ENCODE peak calls at places on chromosomes 11 and 22, in nine cellular contexts. H is OCI-LY7, L is HepG2, V is gastrocnemius medialis, F is tibial nerve, I is K562, J is brain microvascular endothelial cell, M is A549, W is uterus. X is an unnamed sample.

GRCh38 chr11:19370100-19370861 is 129.5 kb upstream of the E2F8 start:
- DNase-seq in H (no peak), L (no peak), V (peak), F (peak), I (no peak), J (peak), M (no peak), W (no peak), X (no peak)

GRCh38 chr11:44321059-44321458 is 11.1 kb upstream of the ALX4 start:
- DNase-seq in H (no peak), L (no peak), V (no peak), F (no peak), I (no peak), J (no peak), M (no peak), W (no peak), X (no peak)

GRCh38 chr11:133842730-133843129 is 2.6 kb downstream of the SPATA19 start:
- DNase-seq in H (no peak), L (no peak), V (no peak), F (no peak), I (no peak), J (no peak), M (no peak), W (no peak), X (no peak)

GRCh38 chr11:120563698-120564572 is 52.4 kb downstream of the GRIK4 start:
- DNase-seq in H (no peak), L (no peak), V (no peak), F (peak), I (no peak), J (no peak), M (no peak), W (no peak), X (peak)

GRCh38 chr11:43830928-43831440 is 49.6 kb upstream of the ALKBH3 start:
- DNase-seq in H (no peak), L (peak), V (peak), F (no peak), I (peak), J (peak), M (peak), W (peak), X (peak)

GRCh38 chr11:13261600-13262061 is 16.0 kb upstream of the BMAL1 start:
- DNase-seq in H (no peak), L (no peak), V (no peak), F (peak), I (no peak), J (peak), M (peak), W (peak), X (no peak)

GRCh38 chr22:28029201-28029948 is 110.3 kb upstream of the PITPNB start:
- DNase-seq in H (no peak), L (no peak), V (peak), F (no peak), I (no peak), J (peak), M (no peak), W (peak), X (no peak)

GRCh38 chr22:23370251-23370650 is 189.9 kb downstream of the BCR start:
- DNase-seq in H (no peak), L (no peak), V (no peak), F (no peak), I (no peak), J (no peak), M (no peak), W (no peak), X (no peak)

GRCh38 chr11:69357458-69358397 is 63.8 kb downstream of the MYEOV start:
- DNase-seq in H (no peak), L (no peak), V (no peak), F (no peak), I (no peak), J (no peak), M (no peak), W (no peak), X (no peak)

GRCh38 chr11:8768625-8769333 is 86.2 kb downstream of the RPL27A start:
- DNase-seq in H (no peak), L (peak), V (no peak), F (no peak), I (peak), J (peak), M (no peak), W (peak), X (no peak)

GRCh38 chr11:32312206-32312817 is 123.0 kb downstream of the WT1 start:
- DNase-seq in H (no peak), L (no peak), V (no peak), F (no peak), I (no peak), J (peak), M (peak), W (no peak), X (no peak)

GRCh38 chr22:49900441-49901230 is 17.6 kb downstream of the ALG12 start:
- DNase-seq in H (no peak), L (no peak), V (no peak), F (no peak), I (no peak), J (no peak), M (no peak), W (no peak), X (peak)

GRCh38 chr11:47348859-47349258 is 3.6 kb downstream of the MYBPC3 start:
- DNase-seq in H (peak), L (peak), V (no peak), F (no peak), I (peak), J (peak), M (peak), W (no peak), X (no peak)

GRCh38 chr22:44924724-44925123 is 85.1 kb downstream of the PHF21B start:
- DNase-seq in H (no peak), L (no peak), V (no peak), F (no peak), I (no peak), J (no peak), M (no peak), W (no peak), X (no peak)

GRCh38 chr22:23117890-23118646 is 23.7 kb downstream of the RSPH14 start:
- DNase-seq in H (no peak), L (no peak), V (no peak), F (no peak), I (no peak), J (no peak), M (no peak), W (no peak), X (no peak)

GRCh38 chr11:103961010-103961409 is 75.4 kb upstream of the DDI1 start:
- DNase-seq in H (no peak), L (no peak), V (no peak), F (no peak), I (no peak), J (peak), M (peak), W (no peak), X (no peak)

GRCh38 chr11:4713241-4713640 is 8.7 kb downstream of the MMP26 start:
- DNase-seq in H (no peak), L (no peak), V (no peak), F (no peak), I (no peak), J (peak), M (no peak), W (no peak), X (no peak)

GRCh38 chr11:112748713-112749481 is 212.3 kb upstream of the NCAM1 start:
- DNase-seq in H (no peak), L (no peak), V (no peak), F (no peak), I (no peak), J (no peak), M (no peak), W (peak), X (peak)

GRCh38 chr11:47524200-47524874 is 28.6 kb downstream of the CELF1 start:
- DNase-seq in H (no peak), L (no peak), V (peak), F (no peak), I (no peak), J (no peak), M (no peak), W (peak), X (peak)

GRCh38 chr11:97909544-97910394 is 1111.0 kb upstream of the CNTN5 start:
- DNase-seq in H (no peak), L (no peak), V (no peak), F (no peak), I (no peak), J (peak), M (no peak), W (no peak), X (no peak)

GRCh38 chr11:126339073-126339865 is 16.2 kb upstream of the ST3GAL4 start:
- DNase-seq in H (no peak), L (no peak), V (no peak), F (no peak), I (no peak), J (no peak), M (no peak), W (no peak), X (no peak)

GRCh38 chr11:16169946-16170345 is 186.4 kb downstream of the SOX6 start:
- DNase-seq in H (no peak), L (no peak), V (no peak), F (no peak), I (no peak), J (no peak), M (no peak), W (no peak), X (no peak)

GRCh38 chr11:12724301-12725046 is 50.3 kb downstream of the TEAD1 start:
- DNase-seq in H (no peak), L (peak), V (peak), F (peak), I (peak), J (peak), M (peak), W (peak), X (no peak)

GRCh38 chr11:8013833-8014232 is 26.7 kb downstream of the EIF3F start:
- DNase-seq in H (no peak), L (no peak), V (no peak), F (no peak), I (no peak), J (no peak), M (no peak), W (no peak), X (no peak)

GRCh38 chr11:101128571-101129202 is 926 bp downstream of the PGR start:
- DNase-seq in H (no peak), L (no peak), V (no peak), F (no peak), I (peak), J (no peak), M (no peak), W (peak), X (no peak)
- H3K4me3 ChIP-seq in H (no peak), L (no peak), V (peak), F (peak), I (peak), J (no peak), M (peak), W (peak), X (peak)

GRCh38 chr11:96827164-96827563 is 437.4 kb downstream of the JRKL start:
- DNase-seq in H (no peak), L (no peak), V (no peak), F (no peak), I (peak), J (no peak), M (no peak), W (no peak), X (no peak)
- TF ChIP-seq CTCF in H (no peak), L (peak), V (no peak), F (no peak), I (no peak), J (no peak), M (no peak), W (no peak), X (peak)

DNA sequence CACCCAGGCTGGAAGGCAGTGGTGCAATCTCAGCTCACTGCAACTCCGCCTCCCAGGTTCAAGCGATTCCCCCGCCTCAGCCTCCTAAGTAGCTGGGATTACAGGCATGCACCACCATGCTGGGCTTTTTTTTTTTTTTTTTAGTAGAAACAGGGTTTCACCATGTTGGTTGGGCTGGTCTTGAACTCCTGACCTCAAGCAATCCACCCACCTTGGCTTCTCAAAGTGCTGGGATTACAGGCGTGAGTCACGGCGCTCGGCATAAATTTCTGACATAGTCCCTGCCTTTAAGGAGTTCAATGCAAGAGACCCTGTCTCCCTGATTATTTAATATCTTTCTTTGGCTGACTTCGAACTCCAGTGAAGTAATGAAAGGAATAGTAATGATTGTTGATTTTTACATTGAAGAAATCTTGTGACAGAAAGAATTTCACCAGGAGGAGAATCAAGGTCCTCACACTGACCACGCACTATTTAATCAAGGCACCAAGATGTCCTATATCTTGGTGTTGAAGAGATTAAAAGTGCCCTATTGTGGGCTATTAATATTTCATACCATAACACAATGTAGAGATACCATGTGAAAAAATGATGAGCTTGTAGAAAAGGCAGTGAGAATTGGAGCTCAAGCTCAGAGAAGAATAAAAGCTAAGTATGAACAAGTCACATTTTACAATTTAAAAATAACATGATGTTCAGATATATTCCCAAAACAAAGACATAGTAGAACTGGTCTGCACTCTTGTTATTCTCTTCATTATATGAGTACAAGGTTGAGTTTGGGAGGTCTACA is 71.6 kb upstream of the BLID start:
- DNase-seq in H (no peak), L (no peak), V (no peak), F (no peak), I (no peak), J (no peak), M (no peak), W (no peak), X (no peak)
- H3K27ac ChIP-seq in H (no peak), L (no peak), V (no peak), F (peak), I (no peak), J (peak), M (peak), W (peak), X (no peak)

DNA sequence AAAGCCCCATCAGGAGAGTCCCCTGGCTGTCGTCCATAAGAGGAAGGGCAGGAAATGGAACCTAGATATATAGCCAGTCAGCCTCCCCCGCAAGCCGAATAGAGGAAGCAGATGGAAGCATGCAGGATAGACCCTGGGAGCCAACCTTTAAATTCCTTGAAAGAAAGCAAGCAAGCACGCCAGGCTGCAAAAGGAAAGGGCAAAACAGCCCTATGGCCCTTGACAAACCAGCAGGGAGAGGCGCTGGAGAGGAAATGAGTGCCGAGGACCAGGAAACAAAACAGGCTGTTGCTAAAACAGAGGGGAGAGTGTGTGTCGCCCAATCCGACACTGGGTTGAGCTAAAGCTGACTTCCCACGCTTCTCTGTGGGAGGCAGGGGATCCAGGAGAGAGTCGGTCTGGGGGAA is 203.5 kb upstream of the MTNR1B start:
- DNase-seq in H (no peak), L (no peak), V (peak), F (peak), I (peak), J (peak), M (no peak), W (peak), X (no peak)
- H3K4me3 ChIP-seq in H (no peak), L (no peak), V (peak), F (no peak), I (no peak), J (peak), M (no peak), W (no peak), X (peak)

GRCh38 chr11:75644370-75644769 is 24.5 kb downstream of the MAP6 start:
- DNase-seq in H (no peak), L (no peak), V (no peak), F (no peak), I (no peak), J (no peak), M (no peak), W (no peak), X (no peak)

GRCh38 chr11:75637998-75638397 is 30.8 kb downstream of the MAP6 start:
- DNase-seq in H (no peak), L (no peak), V (no peak), F (no peak), I (no peak), J (no peak), M (no peak), W (no peak), X (no peak)

GRCh38 chr11:75635009-75635909 is 33.6 kb downstream of the MAP6 start:
- DNase-seq in H (no peak), L (no peak), V (no peak), F (peak), I (peak), J (peak), M (no peak), W (peak), X (no peak)

GRCh38 chr11:75642402-75643113 is 26.3 kb downstream of the MAP6 start:
- DNase-seq in H (no peak), L (no peak), V (no peak), F (no peak), I (no peak), J (no peak), M (no peak), W (no peak), X (no peak)

GRCh38 chr11:75639752-75640151 is 29.1 kb downstream of the MAP6 start:
- DNase-seq in H (no peak), L (no peak), V (peak), F (peak), I (peak), J (peak), M (no peak), W (peak), X (peak)
- TF ChIP-seq CTCF in H (no peak), L (no peak), V (no peak), F (no peak), I (no peak), J (no peak), M (no peak), W (no peak), X (no peak)

DNA sequence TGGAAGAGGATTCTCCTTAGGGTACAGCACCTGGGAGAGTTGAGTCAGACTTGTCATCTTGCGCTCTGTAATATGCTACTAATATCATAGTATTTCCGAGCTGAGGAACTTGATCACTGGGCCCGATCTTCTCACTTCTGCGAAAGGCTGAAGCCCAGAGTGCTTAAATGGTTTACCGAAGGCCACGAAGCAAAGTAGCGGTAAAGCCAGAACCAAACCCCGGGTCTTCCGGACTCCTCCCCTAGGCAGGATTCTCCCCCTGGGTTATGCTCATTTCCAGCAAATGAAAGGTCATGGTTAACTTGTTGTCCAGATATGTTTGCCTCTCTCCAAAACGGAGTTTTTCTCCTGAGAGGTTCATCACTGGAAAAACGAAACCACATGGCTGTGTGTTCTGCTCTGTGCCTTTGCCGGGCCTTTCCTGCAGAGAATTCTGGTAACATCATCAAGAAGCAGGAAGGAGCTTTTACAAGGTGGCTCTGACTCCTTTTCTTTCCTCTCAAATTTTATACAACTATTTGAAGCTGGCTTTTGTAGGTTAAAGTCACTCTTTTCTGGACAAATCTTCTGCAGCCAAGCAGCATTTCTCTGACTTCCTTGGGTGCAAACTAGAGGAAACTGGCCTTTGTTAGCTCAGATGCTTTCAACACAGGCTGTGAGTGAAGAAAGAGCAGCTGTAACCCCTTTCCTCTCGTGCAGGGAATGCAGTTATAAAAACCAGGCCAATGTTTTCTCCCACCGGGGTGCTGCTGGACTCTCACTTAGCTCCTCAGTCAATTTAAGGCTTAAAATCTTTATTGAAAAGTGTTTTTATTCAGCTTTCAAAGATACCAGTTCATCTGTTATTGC is 35.5 kb downstream of the UBASH3B start:
- DNase-seq in H (peak), L (no peak), V (no peak), F (peak), I (no peak), J (no peak), M (no peak), W (no peak), X (no peak)
- H3K27ac ChIP-seq in H (peak), L (no peak), V (peak), F (peak), I (no peak), J (peak), M (peak), W (peak), X (peak)

DNA sequence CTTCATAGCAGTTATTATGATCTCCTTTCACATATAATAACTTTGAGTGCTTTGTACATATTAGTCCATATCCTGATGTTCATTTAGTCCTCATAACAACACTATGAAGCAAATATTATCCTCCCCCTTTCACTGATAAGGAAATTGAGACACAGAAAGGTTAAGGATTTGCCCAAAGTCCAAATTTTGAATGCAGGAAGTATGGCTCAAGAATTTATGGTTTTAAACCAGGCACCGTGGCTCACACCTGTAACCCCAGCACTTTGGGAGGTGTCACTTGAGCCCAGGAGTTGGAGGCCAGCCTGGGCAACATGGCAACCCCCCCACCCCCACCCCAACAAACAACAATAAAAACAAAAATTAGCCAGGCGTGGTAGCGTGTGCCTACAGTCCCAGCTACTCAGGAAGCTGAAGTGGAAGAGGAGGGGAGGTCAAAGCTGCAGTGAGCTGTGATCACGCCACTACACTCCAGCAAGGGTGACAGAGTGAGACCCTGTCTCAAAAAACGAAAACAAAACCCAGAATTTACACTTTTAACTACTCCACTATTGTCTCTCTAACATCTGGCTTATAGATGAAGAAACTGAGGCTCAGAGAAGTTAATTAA is 8.6 kb downstream of the CCDC34 start:
- DNase-seq in H (no peak), L (peak), V (no peak), F (no peak), I (no peak), J (no peak), M (no peak), W (no peak), X (no peak)
- H3K4me3 ChIP-seq in H (no peak), L (no peak), V (no peak), F (no peak), I (no peak), J (no peak), M (no peak), W (no peak), X (no peak)

DNA sequence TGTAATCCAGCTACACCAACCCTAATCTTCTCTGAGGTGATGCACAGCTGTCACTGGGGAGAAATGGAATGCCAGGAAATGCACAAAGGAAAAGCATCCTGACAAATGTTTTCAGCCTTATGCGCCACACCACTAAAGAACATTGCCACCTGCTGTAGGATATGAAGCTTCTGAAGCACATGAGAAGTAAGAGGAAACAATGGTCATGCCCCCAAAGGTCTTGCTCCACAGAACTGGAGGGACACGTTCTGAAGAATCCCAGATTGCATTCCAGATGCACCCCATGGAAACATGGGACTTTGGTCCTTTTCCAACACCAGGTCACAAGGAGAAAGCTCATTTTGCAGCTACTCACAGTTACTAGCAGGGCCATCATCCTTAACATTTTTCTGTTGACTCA is 48.7 kb upstream of the ZBED5 start:
- DNase-seq in H (no peak), L (no peak), V (no peak), F (no peak), I (no peak), J (peak), M (no peak), W (no peak), X (no peak)
- TF ChIP-seq CTCF in H (no peak), L (peak), V (peak), F (no peak), I (no peak), J (peak), M (peak), W (no peak), X (no peak)

X was measured in dorsolateral prefrontal cortex.